ENCODE peak calls at places on chromosomes 2 and 18, in four cellular contexts. One of them, this sample, is unnamed.
A peak's percentile ranks its signal among the peaks of the same experiment; 100 is the strongest.

GRCh38 chr2:109417701-109418335 is 195.9 kb downstream of the SEPTIN10 start:
- DNase-seq in CD8-positive, alpha-beta T cell: no peak
- DNase-seq in naive thymus-derived CD4-positive, alpha-beta T cell: no peak
- DNase-seq in transverse colon: no peak
- DNase-seq in this sample: no peak

GRCh38 chr2:29390131-29390530 is 274.9 kb downstream of the CLIP4 start:
- DNase-seq in CD8-positive, alpha-beta T cell: no peak
- DNase-seq in naive thymus-derived CD4-positive, alpha-beta T cell: no peak
- DNase-seq in transverse colon: no peak
- DNase-seq in this sample: no peak

GRCh38 chr2:45004569-45005181 is 4.6 kb downstream of the SIX2 start:
- DNase-seq in CD8-positive, alpha-beta T cell: no peak
- DNase-seq in naive thymus-derived CD4-positive, alpha-beta T cell: no peak
- DNase-seq in transverse colon: no peak
- DNase-seq in this sample: no peak

GRCh38 chr18:8329186-8329771 is 280.0 kb upstream of the RAB12 start:
- DNase-seq in CD8-positive, alpha-beta T cell: no peak
- DNase-seq in naive thymus-derived CD4-positive, alpha-beta T cell: no peak
- DNase-seq in transverse colon: no peak
- DNase-seq in this sample: no peak

GRCh38 chr2:9543557-9543956 is 12.1 kb downstream of the ADAM17 start:
- DNase-seq in CD8-positive, alpha-beta T cell: no peak
- DNase-seq in naive thymus-derived CD4-positive, alpha-beta T cell: no peak
- DNase-seq in transverse colon: no peak
- DNase-seq in this sample: no peak

GRCh38 chr18:54089749-54090459 is 134.6 kb downstream of the MBD2 start:
- DNase-seq in CD8-positive, alpha-beta T cell: no peak
- DNase-seq in naive thymus-derived CD4-positive, alpha-beta T cell: no peak
- DNase-seq in transverse colon: no peak
- DNase-seq in this sample: no peak

GRCh38 chr2:190637331-190637734 is 11.6 kb upstream of the NAB1 start:
- DNase-seq in CD8-positive, alpha-beta T cell: no peak
- DNase-seq in naive thymus-derived CD4-positive, alpha-beta T cell: no peak
- DNase-seq in transverse colon: no peak
- DNase-seq in this sample: no peak

GRCh38 chr18:8217041-8217564 is 392.1 kb upstream of the RAB12 start:
- DNase-seq in CD8-positive, alpha-beta T cell: no peak
- DNase-seq in naive thymus-derived CD4-positive, alpha-beta T cell: no peak
- DNase-seq in transverse colon: no peak
- DNase-seq in this sample: peak; percentile 31

GRCh38 chr18:36064027-36064808 is 3.1 kb downstream of the RPRD1A start:
- DNase-seq in CD8-positive, alpha-beta T cell: no peak
- DNase-seq in naive thymus-derived CD4-positive, alpha-beta T cell: no peak
- DNase-seq in transverse colon: no peak
- DNase-seq in this sample: no peak

GRCh38 chr2:44152865-44153264 is 15.8 kb upstream of the PPM1B start:
- DNase-seq in CD8-positive, alpha-beta T cell: no peak
- DNase-seq in naive thymus-derived CD4-positive, alpha-beta T cell: no peak
- DNase-seq in transverse colon: no peak
- DNase-seq in this sample: no peak

GRCh38 chr2:37746883-37747282 is 75.4 kb upstream of the CDC42EP3 start:
- DNase-seq in CD8-positive, alpha-beta T cell: no peak
- DNase-seq in naive thymus-derived CD4-positive, alpha-beta T cell: no peak
- DNase-seq in transverse colon: no peak
- DNase-seq in this sample: no peak

GRCh38 chr2:202494300-202494699 is 118.2 kb downstream of the BMPR2 start:
- DNase-seq in CD8-positive, alpha-beta T cell: no peak
- DNase-seq in naive thymus-derived CD4-positive, alpha-beta T cell: no peak
- DNase-seq in transverse colon: peak; percentile 23
- DNase-seq in this sample: no peak

GRCh38 chr18:24530630-24531111 is 70.2 kb downstream of the HRH4 start:
- DNase-seq in CD8-positive, alpha-beta T cell: no peak
- DNase-seq in naive thymus-derived CD4-positive, alpha-beta T cell: no peak
- DNase-seq in transverse colon: no peak
- DNase-seq in this sample: peak; percentile 75

GRCh38 chr2:62250239-62250638 is 54.3 kb downstream of the B3GNT2 start:
- DNase-seq in CD8-positive, alpha-beta T cell: no peak
- DNase-seq in naive thymus-derived CD4-positive, alpha-beta T cell: no peak
- DNase-seq in transverse colon: no peak
- DNase-seq in this sample: no peak

GRCh38 chr18:46720521-46720920 is 36.3 kb downstream of the ST8SIA5 start:
- DNase-seq in CD8-positive, alpha-beta T cell: no peak
- DNase-seq in naive thymus-derived CD4-positive, alpha-beta T cell: no peak
- DNase-seq in transverse colon: no peak
- DNase-seq in this sample: no peak

GRCh38 chr2:101515512-101515911 is 40.6 kb upstream of the RFX8 start:
- DNase-seq in CD8-positive, alpha-beta T cell: no peak
- DNase-seq in naive thymus-derived CD4-positive, alpha-beta T cell: no peak
- DNase-seq in transverse colon: no peak
- DNase-seq in this sample: no peak

GRCh38 chr2:21099281-21099907 is 24.4 kb upstream of the TDRD15 start:
- DNase-seq in CD8-positive, alpha-beta T cell: no peak
- DNase-seq in naive thymus-derived CD4-positive, alpha-beta T cell: no peak
- DNase-seq in transverse colon: no peak
- DNase-seq in this sample: no peak

GRCh38 chr18:7273301-7273911 is 42.5 kb downstream of the LRRC30 start:
- DNase-seq in CD8-positive, alpha-beta T cell: no peak
- DNase-seq in naive thymus-derived CD4-positive, alpha-beta T cell: no peak
- DNase-seq in transverse colon: peak; percentile 15
- DNase-seq in this sample: no peak

GRCh38 chr2:10834300-10834699 is 21.7 kb upstream of the PDIA6 start:
- DNase-seq in CD8-positive, alpha-beta T cell: no peak
- DNase-seq in naive thymus-derived CD4-positive, alpha-beta T cell: no peak
- DNase-seq in transverse colon: no peak
- DNase-seq in this sample: no peak

GRCh38 chr18:22557160-22557941 is 139.6 kb upstream of the CTAGE1 start:
- DNase-seq in CD8-positive, alpha-beta T cell: no peak
- DNase-seq in naive thymus-derived CD4-positive, alpha-beta T cell: no peak
- DNase-seq in transverse colon: no peak
- DNase-seq in this sample: no peak

GRCh38 chr2:95278051-95278471 is 3.8 kb downstream of the PROM2 start:
- DNase-seq in CD8-positive, alpha-beta T cell: no peak
- DNase-seq in naive thymus-derived CD4-positive, alpha-beta T cell: no peak
- DNase-seq in transverse colon: no peak
- DNase-seq in this sample: no peak

GRCh38 chr2:35067420-35067819 is 1288.2 kb upstream of the CRIM1 start:
- DNase-seq in CD8-positive, alpha-beta T cell: no peak
- DNase-seq in naive thymus-derived CD4-positive, alpha-beta T cell: no peak
- DNase-seq in transverse colon: no peak
- DNase-seq in this sample: no peak

GRCh38 chr18:9273221-9273620 is 61.4 kb upstream of the TWSG1 start:
- DNase-seq in CD8-positive, alpha-beta T cell: no peak
- DNase-seq in naive thymus-derived CD4-positive, alpha-beta T cell: no peak
- DNase-seq in transverse colon: no peak
- DNase-seq in this sample: no peak

GRCh38 chr2:181741756-181742155 is 61.4 kb upstream of the NEUROD1 start:
- DNase-seq in CD8-positive, alpha-beta T cell: no peak
- DNase-seq in naive thymus-derived CD4-positive, alpha-beta T cell: no peak
- DNase-seq in transverse colon: no peak
- DNase-seq in this sample: no peak

GRCh38 chr2:73232471-73233153 is 427 bp downstream of the PRADC1 start:
- DNase-seq in CD8-positive, alpha-beta T cell: no peak
- DNase-seq in naive thymus-derived CD4-positive, alpha-beta T cell: no peak
- DNase-seq in transverse colon: peak; percentile 57
- DNase-seq in this sample: no peak

GRCh38 chr2:16664052-16664731 is 1.4 kb downstream of the CYRIA start:
- DNase-seq in CD8-positive, alpha-beta T cell: no peak
- DNase-seq in naive thymus-derived CD4-positive, alpha-beta T cell: peak; percentile 29
- DNase-seq in transverse colon: peak; percentile 48
- DNase-seq in this sample: peak; percentile 91

GRCh38 chr2:192735467-192735866 is 540.7 kb upstream of the TMEFF2 start:
- DNase-seq in CD8-positive, alpha-beta T cell: no peak
- DNase-seq in naive thymus-derived CD4-positive, alpha-beta T cell: no peak
- DNase-seq in transverse colon: no peak
- DNase-seq in this sample: no peak

GRCh38 chr18:26574958-26575864 is 26.9 kb upstream of the KCTD1 start:
- DNase-seq in CD8-positive, alpha-beta T cell: no peak
- DNase-seq in naive thymus-derived CD4-positive, alpha-beta T cell: no peak
- DNase-seq in transverse colon: peak; percentile 32
- DNase-seq in this sample: no peak

GRCh38 chr18:46335551-46336059 is 231.4 kb downstream of the HAUS1 start:
- DNase-seq in CD8-positive, alpha-beta T cell: no peak
- DNase-seq in naive thymus-derived CD4-positive, alpha-beta T cell: no peak
- DNase-seq in transverse colon: no peak
- DNase-seq in this sample: no peak

GRCh38 chr2:48134704-48135103 is 228.4 kb upstream of the FBXO11 start:
- DNase-seq in CD8-positive, alpha-beta T cell: no peak
- DNase-seq in naive thymus-derived CD4-positive, alpha-beta T cell: no peak
- DNase-seq in transverse colon: no peak
- DNase-seq in this sample: no peak

GRCh38 chr2:163132850-163133249 is 294.3 kb upstream of the KCNH7 start:
- DNase-seq in CD8-positive, alpha-beta T cell: no peak
- DNase-seq in naive thymus-derived CD4-positive, alpha-beta T cell: no peak
- DNase-seq in transverse colon: no peak
- DNase-seq in this sample: no peak

GRCh38 chr2:44479127-44479887 is 117.6 kb downstream of the CAMKMT start:
- DNase-seq in CD8-positive, alpha-beta T cell: peak; percentile 1
- DNase-seq in naive thymus-derived CD4-positive, alpha-beta T cell: peak; percentile 79
- DNase-seq in transverse colon: peak; percentile 16
- DNase-seq in this sample: no peak

GRCh38 chr2:38113999-38114708 is 38.2 kb upstream of the CYP1B1 start:
- DNase-seq in CD8-positive, alpha-beta T cell: no peak
- DNase-seq in naive thymus-derived CD4-positive, alpha-beta T cell: no peak
- DNase-seq in transverse colon: no peak
- DNase-seq in this sample: no peak

GRCh38 chr2:162885281-162886070 is 46.9 kb upstream of the KCNH7 start:
- DNase-seq in CD8-positive, alpha-beta T cell: no peak
- DNase-seq in naive thymus-derived CD4-positive, alpha-beta T cell: no peak
- DNase-seq in transverse colon: no peak
- DNase-seq in this sample: no peak

GRCh38 chr2:15385184-15385583 is 175.9 kb downstream of the NBAS start:
- DNase-seq in CD8-positive, alpha-beta T cell: no peak
- DNase-seq in naive thymus-derived CD4-positive, alpha-beta T cell: no peak
- DNase-seq in transverse colon: no peak
- DNase-seq in this sample: no peak

GRCh38 chr2:151287513-151288250 is 1.8 kb downstream of the NMI start:
- DNase-seq in CD8-positive, alpha-beta T cell: no peak
- DNase-seq in naive thymus-derived CD4-positive, alpha-beta T cell: no peak
- DNase-seq in transverse colon: no peak
- DNase-seq in this sample: no peak

GRCh38 chr2:119764832-119765231 is 5.1 kb downstream of the PTPN4 start:
- DNase-seq in CD8-positive, alpha-beta T cell: no peak
- DNase-seq in naive thymus-derived CD4-positive, alpha-beta T cell: no peak
- DNase-seq in transverse colon: no peak
- DNase-seq in this sample: no peak

GRCh38 chr2:119759451-119760236 is at the start of gene PTPN4:
- DNase-seq in CD8-positive, alpha-beta T cell: peak; percentile 91
- DNase-seq in naive thymus-derived CD4-positive, alpha-beta T cell: peak; percentile 98
- DNase-seq in transverse colon: peak; percentile 98
- DNase-seq in this sample: peak; percentile 97

GRCh38 chr2:119760237-119760807 is 600 bp downstream of the PTPN4 start:
- DNase-seq in CD8-positive, alpha-beta T cell: peak; percentile 21
- DNase-seq in naive thymus-derived CD4-positive, alpha-beta T cell: no peak
- DNase-seq in transverse colon: peak; percentile 52
- DNase-seq in this sample: no peak

GRCh38 chr2:119758881-119759450 is 756 bp upstream of the PTPN4 start:
- DNase-seq in CD8-positive, alpha-beta T cell: no peak
- DNase-seq in naive thymus-derived CD4-positive, alpha-beta T cell: no peak
- DNase-seq in transverse colon: no peak
- DNase-seq in this sample: no peak

GRCh38 chr2:119760876-119761275 is 1.2 kb downstream of the PTPN4 start:
- DNase-seq in CD8-positive, alpha-beta T cell: no peak
- DNase-seq in naive thymus-derived CD4-positive, alpha-beta T cell: no peak
- DNase-seq in transverse colon: no peak
- DNase-seq in this sample: no peak
- H3K4me1 ChIP-seq in CD8-positive, alpha-beta T cell: peaks cover 40% of the 10 kb centered on the region
- H3K4me1 ChIP-seq in naive thymus-derived CD4-positive, alpha-beta T cell: peaks cover 25% of the 10 kb centered on the region
- H3K4me1 ChIP-seq in transverse colon: peaks cover 12% of the 10 kb centered on the region
- H3K4me1 ChIP-seq in this sample: peaks cover 28% of the 10 kb centered on the region

DNA sequence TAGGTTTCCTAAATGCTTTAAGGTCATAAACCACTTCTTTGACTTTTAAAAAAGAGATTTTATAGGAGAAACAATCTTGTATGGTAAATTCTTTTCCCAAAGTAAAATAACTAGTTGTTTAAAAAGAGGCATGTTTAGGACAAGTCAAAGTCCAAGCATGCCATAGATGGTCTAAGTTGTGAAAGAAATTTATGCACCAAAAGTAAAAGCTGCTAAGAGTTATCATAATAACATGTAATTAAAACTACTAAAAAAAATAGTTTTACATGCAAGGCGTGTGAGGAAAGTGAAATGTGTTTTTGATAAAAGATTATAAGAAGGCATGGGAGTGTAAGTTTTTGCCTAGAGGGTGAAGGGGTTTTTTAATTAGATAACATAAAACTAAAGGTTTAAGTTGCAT is 22.5 kb downstream of the FAM210A start:
- DNase-seq in CD8-positive, alpha-beta T cell: no peak
- DNase-seq in naive thymus-derived CD4-positive, alpha-beta T cell: no peak
- DNase-seq in transverse colon: no peak
- DNase-seq in this sample: no peak
- H3K9me3 ChIP-seq in CD8-positive, alpha-beta T cell: no peaks in the 10 kb centered on the region
- H3K9me3 ChIP-seq in naive thymus-derived CD4-positive, alpha-beta T cell: peaks cover 15% of the 10 kb centered on the region
- H3K9me3 ChIP-seq in transverse colon: peaks cover 14% of the 10 kb centered on the region
- H3K9me3 ChIP-seq in this sample: no peaks in the 10 kb centered on the region

GRCh38 chr2:168583064-168583709 is 127.1 kb downstream of the CERS6 start:
- DNase-seq in CD8-positive, alpha-beta T cell: no peak
- DNase-seq in naive thymus-derived CD4-positive, alpha-beta T cell: no peak
- DNase-seq in transverse colon: no peak
- DNase-seq in this sample: no peak
- H3K27ac ChIP-seq in CD8-positive, alpha-beta T cell: no peak overlapping the region
- H3K27ac ChIP-seq in naive thymus-derived CD4-positive, alpha-beta T cell: no peak overlapping the region
- H3K27ac ChIP-seq in transverse colon: peak overlapping the region; percentile 14
- H3K27ac ChIP-seq in this sample: peak overlapping the region; percentile 27

GRCh38 chr2:239288951-239289481 is 111.8 kb downstream of the HDAC4 start:
- DNase-seq in CD8-positive, alpha-beta T cell: no peak
- DNase-seq in naive thymus-derived CD4-positive, alpha-beta T cell: peak; percentile 87
- DNase-seq in transverse colon: peak; percentile 9
- DNase-seq in this sample: no peak

GRCh38 chr2:239285932-239286230 is 114.9 kb downstream of the HDAC4 start:
- DNase-seq in CD8-positive, alpha-beta T cell: no peak
- DNase-seq in naive thymus-derived CD4-positive, alpha-beta T cell: no peak
- DNase-seq in transverse colon: no peak
- DNase-seq in this sample: no peak

GRCh38 chr2:239286901-239287300 is 113.9 kb downstream of the HDAC4 start:
- DNase-seq in CD8-positive, alpha-beta T cell: no peak
- DNase-seq in naive thymus-derived CD4-positive, alpha-beta T cell: no peak
- DNase-seq in transverse colon: peak; percentile 7
- DNase-seq in this sample: no peak

GRCh38 chr2:239288237-239288636 is 112.6 kb downstream of the HDAC4 start:
- DNase-seq in CD8-positive, alpha-beta T cell: no peak
- DNase-seq in naive thymus-derived CD4-positive, alpha-beta T cell: no peak
- DNase-seq in transverse colon: no peak
- DNase-seq in this sample: no peak

GRCh38 chr2:239287461-239287860 is 113.4 kb downstream of the HDAC4 start:
- DNase-seq in CD8-positive, alpha-beta T cell: no peak
- DNase-seq in naive thymus-derived CD4-positive, alpha-beta T cell: no peak
- DNase-seq in transverse colon: no peak
- DNase-seq in this sample: no peak
- H3K4me1 ChIP-seq in CD8-positive, alpha-beta T cell: peaks cover 66% of the 10 kb centered on the region
- H3K4me1 ChIP-seq in naive thymus-derived CD4-positive, alpha-beta T cell: peaks cover 53% of the 10 kb centered on the region
- H3K4me1 ChIP-seq in transverse colon: peaks cover 23% of the 10 kb centered on the region
- H3K4me1 ChIP-seq in this sample: peaks cover 78% of the 10 kb centered on the region